ENCODE peak calls at places on chromosomes 16 and 17, in ten cellular contexts. One of them, this sample, is unnamed.

GRCh38 chr17:38693700-38694329 is 11.3 kb upstream of the MLLT6 start:
- DNase-seq in neuronal stem cell: no peak
- DNase-seq in amniotic stem cell: no peak
- DNase-seq in CD8-positive, alpha-beta memory T cell: no peak
- DNase-seq in globus pallidus: peak; percentile 35
- DNase-seq in Caco-2: no peak
- DNase-seq in effector CD8-positive, alpha-beta T cell: no peak
- DNase-seq in GM03348: peak; percentile 76
- DNase-seq in HTR-8/SVneo: no peak
- DNase-seq in ACHN: no peak
- DNase-seq in this sample: no peak

GRCh38 chr16:72952404-72953301 is 95.3 kb downstream of the ZFHX3 start:
- DNase-seq in neuronal stem cell: no peak
- DNase-seq in amniotic stem cell: peak; percentile 19
- DNase-seq in CD8-positive, alpha-beta memory T cell: no peak
- DNase-seq in globus pallidus: no peak
- DNase-seq in Caco-2: no peak
- DNase-seq in effector CD8-positive, alpha-beta T cell: no peak
- DNase-seq in GM03348: peak; percentile 66
- DNase-seq in HTR-8/SVneo: no peak
- DNase-seq in ACHN: no peak
- DNase-seq in this sample: no peak

GRCh38 chr16:10180042-10180770 is 2.0 kb downstream of the GRIN2A start:
- DNase-seq in neuronal stem cell: no peak
- DNase-seq in amniotic stem cell: no peak
- DNase-seq in CD8-positive, alpha-beta memory T cell: no peak
- DNase-seq in globus pallidus: no peak
- DNase-seq in Caco-2: no peak
- DNase-seq in effector CD8-positive, alpha-beta T cell: no peak
- DNase-seq in GM03348: no peak
- DNase-seq in HTR-8/SVneo: no peak
- DNase-seq in ACHN: no peak
- DNase-seq in this sample: no peak

GRCh38 chr16:1839554-1839953 is 12.5 kb downstream of the FAHD1 start:
- DNase-seq in neuronal stem cell: no peak
- DNase-seq in amniotic stem cell: no peak
- DNase-seq in CD8-positive, alpha-beta memory T cell: no peak
- DNase-seq in globus pallidus: no peak
- DNase-seq in Caco-2: no peak
- DNase-seq in effector CD8-positive, alpha-beta T cell: no peak
- DNase-seq in GM03348: peak; percentile 81
- DNase-seq in HTR-8/SVneo: no peak
- DNase-seq in ACHN: no peak
- DNase-seq in this sample: no peak

GRCh38 chr16:2779978-2780898 is 3.2 kb upstream of the ELOB start:
- DNase-seq in neuronal stem cell: no peak
- DNase-seq in amniotic stem cell: no peak
- DNase-seq in CD8-positive, alpha-beta memory T cell: no peak
- DNase-seq in globus pallidus: no peak
- DNase-seq in Caco-2: no peak
- DNase-seq in effector CD8-positive, alpha-beta T cell: no peak
- DNase-seq in GM03348: no peak
- DNase-seq in HTR-8/SVneo: no peak
- DNase-seq in ACHN: no peak
- DNase-seq in this sample: no peak

GRCh38 chr16:86037999-86038922 is 139.3 kb downstream of the IRF8 start:
- DNase-seq in neuronal stem cell: no peak
- DNase-seq in amniotic stem cell: no peak
- DNase-seq in CD8-positive, alpha-beta memory T cell: no peak
- DNase-seq in globus pallidus: peak; percentile 10
- DNase-seq in Caco-2: peak; percentile 27
- DNase-seq in effector CD8-positive, alpha-beta T cell: no peak
- DNase-seq in GM03348: no peak
- DNase-seq in HTR-8/SVneo: no peak
- DNase-seq in ACHN: no peak
- DNase-seq in this sample: no peak

GRCh38 chr17:68289473-68289872 is 1.5 kb downstream of the SLC16A6 start:
- DNase-seq in neuronal stem cell: no peak
- DNase-seq in amniotic stem cell: no peak
- DNase-seq in CD8-positive, alpha-beta memory T cell: no peak
- DNase-seq in globus pallidus: no peak
- DNase-seq in Caco-2: no peak
- DNase-seq in effector CD8-positive, alpha-beta T cell: no peak
- DNase-seq in GM03348: no peak
- DNase-seq in HTR-8/SVneo: no peak
- DNase-seq in ACHN: no peak
- DNase-seq in this sample: no peak

GRCh38 chr17:17241656-17242055 is 4.7 kb upstream of the FLCN start:
- DNase-seq in neuronal stem cell: no peak
- DNase-seq in amniotic stem cell: no peak
- DNase-seq in CD8-positive, alpha-beta memory T cell: no peak
- DNase-seq in globus pallidus: no peak
- DNase-seq in Caco-2: peak; percentile 12
- DNase-seq in effector CD8-positive, alpha-beta T cell: no peak
- DNase-seq in GM03348: no peak
- DNase-seq in HTR-8/SVneo: no peak
- DNase-seq in ACHN: no peak
- DNase-seq in this sample: no peak

GRCh38 chr17:5584383-5584951 is at the start of gene NLRP1:
- DNase-seq in neuronal stem cell: no peak
- DNase-seq in amniotic stem cell: peak; percentile 80
- DNase-seq in CD8-positive, alpha-beta memory T cell: peak; percentile 92
- DNase-seq in globus pallidus: peak; percentile 72
- DNase-seq in Caco-2: no peak
- DNase-seq in effector CD8-positive, alpha-beta T cell: peak; percentile 85
- DNase-seq in GM03348: peak; percentile 96
- DNase-seq in HTR-8/SVneo: peak; percentile 94
- DNase-seq in ACHN: peak; percentile 92
- DNase-seq in this sample: peak; percentile 83

GRCh38 chr16:24514096-24514495 is 25.3 kb upstream of the RBBP6 start:
- DNase-seq in neuronal stem cell: no peak
- DNase-seq in amniotic stem cell: no peak
- DNase-seq in CD8-positive, alpha-beta memory T cell: no peak
- DNase-seq in globus pallidus: no peak
- DNase-seq in Caco-2: no peak
- DNase-seq in effector CD8-positive, alpha-beta T cell: no peak
- DNase-seq in GM03348: no peak
- DNase-seq in HTR-8/SVneo: no peak
- DNase-seq in ACHN: no peak
- DNase-seq in this sample: no peak

GRCh38 chr16:3149630-3150345 is 15.0 kb downstream of the ZNF213 start:
- DNase-seq in neuronal stem cell: peak; percentile 65
- DNase-seq in amniotic stem cell: no peak
- DNase-seq in CD8-positive, alpha-beta memory T cell: no peak
- DNase-seq in globus pallidus: no peak
- DNase-seq in Caco-2: peak; percentile 76
- DNase-seq in effector CD8-positive, alpha-beta T cell: peak; percentile 34
- DNase-seq in GM03348: peak; percentile 51
- DNase-seq in HTR-8/SVneo: peak; percentile 29
- DNase-seq in ACHN: peak; percentile 39
- DNase-seq in this sample: no peak

GRCh38 chr16:667780-668518 is at the start of gene RHOT2:
- DNase-seq in neuronal stem cell: peak; percentile 89
- DNase-seq in amniotic stem cell: peak; percentile 79
- DNase-seq in CD8-positive, alpha-beta memory T cell: peak; percentile 91
- DNase-seq in globus pallidus: peak; percentile 89
- DNase-seq in Caco-2: peak; percentile 89
- DNase-seq in effector CD8-positive, alpha-beta T cell: peak; percentile 71
- DNase-seq in GM03348: peak; percentile 96
- DNase-seq in HTR-8/SVneo: peak; percentile 84
- DNase-seq in ACHN: peak; percentile 96
- DNase-seq in this sample: peak; percentile 86

GRCh38 chr16:21684199-21684598 is 20.4 kb downstream of the OTOA start:
- DNase-seq in neuronal stem cell: no peak
- DNase-seq in amniotic stem cell: no peak
- DNase-seq in CD8-positive, alpha-beta memory T cell: no peak
- DNase-seq in globus pallidus: no peak
- DNase-seq in Caco-2: no peak
- DNase-seq in effector CD8-positive, alpha-beta T cell: no peak
- DNase-seq in GM03348: no peak
- DNase-seq in HTR-8/SVneo: no peak
- DNase-seq in ACHN: peak; percentile 15
- DNase-seq in this sample: no peak

GRCh38 chr17:62043602-62044001 is 21.5 kb downstream of the MED13 start:
- DNase-seq in neuronal stem cell: no peak
- DNase-seq in amniotic stem cell: no peak
- DNase-seq in CD8-positive, alpha-beta memory T cell: no peak
- DNase-seq in globus pallidus: no peak
- DNase-seq in Caco-2: no peak
- DNase-seq in effector CD8-positive, alpha-beta T cell: no peak
- DNase-seq in GM03348: no peak
- DNase-seq in HTR-8/SVneo: no peak
- DNase-seq in ACHN: no peak
- DNase-seq in this sample: no peak

GRCh38 chr16:65154321-65154720 is 32.5 kb upstream of the CDH11 start:
- DNase-seq in neuronal stem cell: peak; percentile 75
- DNase-seq in amniotic stem cell: no peak
- DNase-seq in CD8-positive, alpha-beta memory T cell: no peak
- DNase-seq in globus pallidus: no peak
- DNase-seq in Caco-2: no peak
- DNase-seq in effector CD8-positive, alpha-beta T cell: no peak
- DNase-seq in GM03348: no peak
- DNase-seq in HTR-8/SVneo: no peak
- DNase-seq in ACHN: peak; percentile 9
- DNase-seq in this sample: no peak

GRCh38 chr16:636206-637080 is at the start of gene METTL26:
- DNase-seq in neuronal stem cell: peak; percentile 94
- DNase-seq in amniotic stem cell: peak; percentile 92
- DNase-seq in CD8-positive, alpha-beta memory T cell: peak; percentile 91
- DNase-seq in globus pallidus: peak; percentile 95
- DNase-seq in Caco-2: peak; percentile 95
- DNase-seq in effector CD8-positive, alpha-beta T cell: peak; percentile 86
- DNase-seq in GM03348: peak; percentile 95
- DNase-seq in HTR-8/SVneo: peak; percentile 95
- DNase-seq in ACHN: peak; percentile 95
- DNase-seq in this sample: peak; percentile 95

GRCh38 chr16:66588981-66589713 is 9.9 kb downstream of the CMTM2 start:
- DNase-seq in neuronal stem cell: no peak
- DNase-seq in amniotic stem cell: no peak
- DNase-seq in CD8-positive, alpha-beta memory T cell: peak; percentile 67
- DNase-seq in globus pallidus: peak; percentile 53
- DNase-seq in Caco-2: no peak
- DNase-seq in effector CD8-positive, alpha-beta T cell: peak; percentile 32
- DNase-seq in GM03348: peak; percentile 27
- DNase-seq in HTR-8/SVneo: peak; percentile 62
- DNase-seq in ACHN: peak; percentile 66
- DNase-seq in this sample: no peak

GRCh38 chr17:69265873-69266272 is 37.2 kb upstream of the ABCA10 start:
- DNase-seq in neuronal stem cell: no peak
- DNase-seq in amniotic stem cell: no peak
- DNase-seq in CD8-positive, alpha-beta memory T cell: no peak
- DNase-seq in globus pallidus: no peak
- DNase-seq in Caco-2: no peak
- DNase-seq in effector CD8-positive, alpha-beta T cell: no peak
- DNase-seq in GM03348: no peak
- DNase-seq in HTR-8/SVneo: no peak
- DNase-seq in ACHN: no peak
- DNase-seq in this sample: no peak

GRCh38 chr16:85201566-85201965 is 89.3 kb upstream of the CIBAR2 start:
- DNase-seq in neuronal stem cell: no peak
- DNase-seq in amniotic stem cell: no peak
- DNase-seq in CD8-positive, alpha-beta memory T cell: no peak
- DNase-seq in globus pallidus: no peak
- DNase-seq in Caco-2: no peak
- DNase-seq in effector CD8-positive, alpha-beta T cell: no peak
- DNase-seq in GM03348: peak; percentile 60
- DNase-seq in HTR-8/SVneo: no peak
- DNase-seq in ACHN: no peak
- DNase-seq in this sample: no peak

GRCh38 chr17:9003355-9004131 is 17.8 kb upstream of the NTN1 start:
- DNase-seq in neuronal stem cell: peak; percentile 88
- DNase-seq in amniotic stem cell: no peak
- DNase-seq in CD8-positive, alpha-beta memory T cell: no peak
- DNase-seq in globus pallidus: no peak
- DNase-seq in Caco-2: no peak
- DNase-seq in effector CD8-positive, alpha-beta T cell: no peak
- DNase-seq in GM03348: no peak
- DNase-seq in HTR-8/SVneo: no peak
- DNase-seq in ACHN: no peak
- DNase-seq in this sample: no peak

GRCh38 chr17:50948711-50949110 is 82.6 kb upstream of the TOB1 start:
- DNase-seq in neuronal stem cell: no peak
- DNase-seq in amniotic stem cell: no peak
- DNase-seq in CD8-positive, alpha-beta memory T cell: no peak
- DNase-seq in globus pallidus: no peak
- DNase-seq in Caco-2: peak; percentile 19
- DNase-seq in effector CD8-positive, alpha-beta T cell: no peak
- DNase-seq in GM03348: no peak
- DNase-seq in HTR-8/SVneo: no peak
- DNase-seq in ACHN: no peak
- DNase-seq in this sample: no peak

GRCh38 chr17:1916963-1917715 is 87.3 kb downstream of the RPA1 start:
- DNase-seq in neuronal stem cell: no peak
- DNase-seq in amniotic stem cell: no peak
- DNase-seq in CD8-positive, alpha-beta memory T cell: no peak
- DNase-seq in globus pallidus: no peak
- DNase-seq in Caco-2: no peak
- DNase-seq in effector CD8-positive, alpha-beta T cell: no peak
- DNase-seq in GM03348: no peak
- DNase-seq in HTR-8/SVneo: no peak
- DNase-seq in ACHN: no peak
- DNase-seq in this sample: no peak

GRCh38 chr16:11354733-11355574 is 9.7 kb downstream of the RMI2 start:
- DNase-seq in neuronal stem cell: no peak
- DNase-seq in amniotic stem cell: no peak
- DNase-seq in CD8-positive, alpha-beta memory T cell: peak; percentile 85
- DNase-seq in globus pallidus: no peak
- DNase-seq in Caco-2: no peak
- DNase-seq in effector CD8-positive, alpha-beta T cell: peak; percentile 24
- DNase-seq in GM03348: no peak
- DNase-seq in HTR-8/SVneo: no peak
- DNase-seq in ACHN: no peak
- DNase-seq in this sample: no peak

GRCh38 chr17:46774108-46774737 is 44.3 kb downstream of the WNT3 start:
- DNase-seq in neuronal stem cell: no peak
- DNase-seq in amniotic stem cell: no peak
- DNase-seq in CD8-positive, alpha-beta memory T cell: no peak
- DNase-seq in globus pallidus: no peak
- DNase-seq in Caco-2: peak; percentile 23
- DNase-seq in effector CD8-positive, alpha-beta T cell: no peak
- DNase-seq in GM03348: no peak
- DNase-seq in HTR-8/SVneo: no peak
- DNase-seq in ACHN: no peak
- DNase-seq in this sample: no peak

GRCh38 chr17:82603981-82604448 is 44.2 kb downstream of the WDR45B start:
- DNase-seq in neuronal stem cell: no peak
- DNase-seq in amniotic stem cell: no peak
- DNase-seq in CD8-positive, alpha-beta memory T cell: no peak
- DNase-seq in globus pallidus: peak; percentile 75
- DNase-seq in Caco-2: no peak
- DNase-seq in effector CD8-positive, alpha-beta T cell: peak; percentile 12
- DNase-seq in GM03348: no peak
- DNase-seq in HTR-8/SVneo: no peak
- DNase-seq in ACHN: no peak
- DNase-seq in this sample: no peak

This sample was measured in T1000.